ENCODE peak calls at places on chromosome 22, in eight cellular contexts. One of them, this sample, is unnamed.

GRCh38 chr22:39240841-39241631 is 3.7 kb downstream of the PDGFB start:
- DNase-seq in IMR-90: no peak
- DNase-seq in adrenal gland: peak
- DNase-seq in uterus: no peak
- DNase-seq in ovary: no peak
- DNase-seq in suprapubic skin: no peak
- DNase-seq in cardiac muscle cell: no peak
- DNase-seq in testis: no peak
- DNase-seq in this sample: no peak

GRCh38 chr22:26432619-26433311 is 3.7 kb downstream of the ASPHD2 start:
- DNase-seq in adrenal gland: no peak
- DNase-seq in testis: no peak
- DNase-seq in IMR-90: no peak
- DNase-seq in ovary: no peak
- DNase-seq in uterus: no peak
- DNase-seq in suprapubic skin: no peak
- DNase-seq in cardiac muscle cell: no peak
- DNase-seq in this sample: no peak

GRCh38 chr22:40175571-40176105 is 2.1 kb upstream of the TNRC6B start:
- DNase-seq in uterus: no peak
- DNase-seq in ovary: no peak
- DNase-seq in cardiac muscle cell: no peak
- DNase-seq in testis: no peak
- DNase-seq in IMR-90: no peak
- DNase-seq in adrenal gland: no peak
- DNase-seq in suprapubic skin: no peak
- DNase-seq in this sample: no peak

GRCh38 chr22:28976588-28976987 is 85.0 kb downstream of the C22orf31 start:
- DNase-seq in cardiac muscle cell: peak
- DNase-seq in suprapubic skin: no peak
- DNase-seq in uterus: no peak
- DNase-seq in adrenal gland: no peak
- DNase-seq in IMR-90: peak
- DNase-seq in testis: no peak
- DNase-seq in ovary: no peak
- DNase-seq in this sample: no peak

GRCh38 chr22:27800250-27801131 is 1.1 kb downstream of the MN1 start:
- DNase-seq in cardiac muscle cell: no peak
- DNase-seq in adrenal gland: no peak
- DNase-seq in uterus: no peak
- DNase-seq in testis: no peak
- DNase-seq in IMR-90: no peak
- DNase-seq in suprapubic skin: no peak
- DNase-seq in ovary: peak
- DNase-seq in this sample: no peak

GRCh38 chr22:41822289-41823057 is 10.4 kb upstream of the SREBF2 start:
- DNase-seq in cardiac muscle cell: peak
- DNase-seq in suprapubic skin: no peak
- DNase-seq in uterus: no peak
- DNase-seq in ovary: no peak
- DNase-seq in adrenal gland: no peak
- DNase-seq in testis: no peak
- DNase-seq in IMR-90: peak
- DNase-seq in this sample: no peak

GRCh38 chr22:22075382-22076163 is 93.0 kb upstream of the TOP3B start:
- DNase-seq in adrenal gland: no peak
- DNase-seq in testis: no peak
- DNase-seq in cardiac muscle cell: no peak
- DNase-seq in suprapubic skin: no peak
- DNase-seq in IMR-90: no peak
- DNase-seq in ovary: no peak
- DNase-seq in uterus: no peak
- DNase-seq in this sample: no peak

GRCh38 chr22:21778705-21779363 is 43.2 kb upstream of the YPEL1 start:
- DNase-seq in testis: peak
- DNase-seq in cardiac muscle cell: peak
- DNase-seq in suprapubic skin: no peak
- DNase-seq in ovary: no peak
- DNase-seq in adrenal gland: no peak
- DNase-seq in IMR-90: peak
- DNase-seq in uterus: no peak
- DNase-seq in this sample: no peak

GRCh38 chr22:40721266-40721665 is 42.0 kb downstream of the MCHR1 start:
- DNase-seq in testis: no peak
- DNase-seq in adrenal gland: peak
- DNase-seq in cardiac muscle cell: no peak
- DNase-seq in ovary: no peak
- DNase-seq in IMR-90: peak
- DNase-seq in suprapubic skin: no peak
- DNase-seq in uterus: no peak
- DNase-seq in this sample: no peak

GRCh38 chr22:44023404-44024287 is 456 bp upstream of the PARVB start:
- DNase-seq in suprapubic skin: no peak
- DNase-seq in uterus: peak
- DNase-seq in ovary: peak
- DNase-seq in adrenal gland: peak
- DNase-seq in IMR-90: peak
- DNase-seq in testis: peak
- DNase-seq in cardiac muscle cell: peak
- DNase-seq in this sample: no peak

GRCh38 chr22:21974058-21974649 is 8.4 kb downstream of the TOP3B start:
- DNase-seq in IMR-90: no peak
- DNase-seq in testis: no peak
- DNase-seq in suprapubic skin: no peak
- DNase-seq in uterus: no peak
- DNase-seq in cardiac muscle cell: no peak
- DNase-seq in ovary: no peak
- DNase-seq in adrenal gland: no peak
- DNase-seq in this sample: no peak

GRCh38 chr22:44885806-44886360 is 123.9 kb downstream of the PHF21B start:
- DNase-seq in cardiac muscle cell: no peak
- DNase-seq in ovary: no peak
- DNase-seq in suprapubic skin: peak
- DNase-seq in IMR-90: no peak
- DNase-seq in uterus: no peak
- DNase-seq in testis: no peak
- DNase-seq in adrenal gland: no peak
- DNase-seq in this sample: peak

GRCh38 chr22:46055851-46056168 is 78.8 kb upstream of the WNT7B start:
- DNase-seq in testis: no peak
- DNase-seq in ovary: no peak
- DNase-seq in IMR-90: no peak
- DNase-seq in suprapubic skin: no peak
- DNase-seq in cardiac muscle cell: no peak
- DNase-seq in uterus: no peak
- DNase-seq in adrenal gland: no peak
- DNase-seq in this sample: no peak

GRCh38 chr22:46056169-46057041 is 79.4 kb upstream of the WNT7B start:
- DNase-seq in uterus: peak
- DNase-seq in suprapubic skin: peak
- DNase-seq in testis: peak
- DNase-seq in ovary: peak
- DNase-seq in IMR-90: no peak
- DNase-seq in adrenal gland: peak
- DNase-seq in cardiac muscle cell: no peak
- DNase-seq in this sample: peak

GRCh38 chr22:46057762-46058420 is 80.9 kb upstream of the WNT7B start:
- DNase-seq in suprapubic skin: peak
- DNase-seq in adrenal gland: peak
- DNase-seq in ovary: peak
- DNase-seq in cardiac muscle cell: peak
- DNase-seq in uterus: peak
- DNase-seq in testis: peak
- DNase-seq in IMR-90: no peak
- DNase-seq in this sample: peak

GRCh38 chr22:46058591-46059519 is 81.9 kb upstream of the WNT7B start:
- DNase-seq in adrenal gland: no peak
- DNase-seq in cardiac muscle cell: no peak
- DNase-seq in suprapubic skin: peak
- DNase-seq in ovary: peak
- DNase-seq in testis: peak
- DNase-seq in IMR-90: no peak
- DNase-seq in uterus: peak
- DNase-seq in this sample: peak

GRCh38 chr22:46057206-46057605 is 80.2 kb upstream of the WNT7B start:
- DNase-seq in IMR-90: no peak
- DNase-seq in cardiac muscle cell: no peak
- DNase-seq in suprapubic skin: peak
- DNase-seq in adrenal gland: no peak
- DNase-seq in ovary: peak
- DNase-seq in testis: peak
- DNase-seq in uterus: peak
- DNase-seq in this sample: peak
- H3K27ac ChIP-seq in IMR-90: no peak
- H3K27ac ChIP-seq in cardiac muscle cell: no peak
- H3K27ac ChIP-seq in suprapubic skin: peak
- H3K27ac ChIP-seq in adrenal gland: peak
- H3K27ac ChIP-seq in ovary: peak
- H3K27ac ChIP-seq in testis: peak
- H3K27ac ChIP-seq in uterus: peak
- H3K27ac ChIP-seq in this sample: peak

GRCh38 chr22:38162881-38163843 is 18.5 kb downstream of the PLA2G6 start:
- DNase-seq in suprapubic skin: no peak
- DNase-seq in cardiac muscle cell: no peak
- DNase-seq in IMR-90: no peak
- DNase-seq in adrenal gland: no peak
- DNase-seq in ovary: no peak
- DNase-seq in testis: peak
- DNase-seq in uterus: no peak
- DNase-seq in this sample: peak

GRCh38 chr22:38163844-38164577 is 17.6 kb downstream of the PLA2G6 start:
- DNase-seq in suprapubic skin: no peak
- DNase-seq in ovary: no peak
- DNase-seq in adrenal gland: no peak
- DNase-seq in testis: peak
- DNase-seq in uterus: no peak
- DNase-seq in cardiac muscle cell: no peak
- DNase-seq in IMR-90: no peak
- DNase-seq in this sample: peak

GRCh38 chr22:38167988-38168407 is 13.6 kb downstream of the PLA2G6 start:
- DNase-seq in testis: peak
- DNase-seq in ovary: no peak
- DNase-seq in IMR-90: no peak
- DNase-seq in adrenal gland: no peak
- DNase-seq in uterus: no peak
- DNase-seq in cardiac muscle cell: peak
- DNase-seq in suprapubic skin: no peak
- DNase-seq in this sample: peak

GRCh38 chr22:38165929-38166593 is 15.6 kb downstream of the PLA2G6 start:
- DNase-seq in adrenal gland: no peak
- DNase-seq in ovary: no peak
- DNase-seq in IMR-90: no peak
- DNase-seq in testis: no peak
- DNase-seq in uterus: no peak
- DNase-seq in cardiac muscle cell: no peak
- DNase-seq in suprapubic skin: no peak
- DNase-seq in this sample: peak

DNA sequence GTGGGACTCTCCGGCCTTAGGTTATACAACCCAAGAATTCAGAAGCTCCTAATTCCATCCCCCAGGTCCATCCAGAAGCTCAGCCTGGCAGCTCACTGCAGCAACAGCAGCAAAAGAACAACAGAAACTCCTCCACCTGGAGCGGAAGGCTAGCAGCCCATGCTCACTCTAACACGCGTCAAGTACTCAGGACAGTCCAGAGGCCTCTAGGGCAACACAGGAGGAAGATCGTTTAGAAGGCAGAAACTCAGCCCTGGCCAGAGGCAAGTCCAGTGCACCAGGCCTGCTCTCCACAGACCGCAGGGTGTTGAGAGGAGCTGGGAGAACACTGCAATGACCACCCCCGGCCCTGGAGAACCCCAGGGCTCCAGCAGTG is 17.1 kb downstream of the PLA2G6 start:
- DNase-seq in cardiac muscle cell: no peak
- DNase-seq in testis: no peak
- DNase-seq in ovary: no peak
- DNase-seq in adrenal gland: no peak
- DNase-seq in uterus: no peak
- DNase-seq in suprapubic skin: no peak
- DNase-seq in IMR-90: no peak
- DNase-seq in this sample: no peak
- H3K27ac ChIP-seq in cardiac muscle cell: peak
- H3K27ac ChIP-seq in testis: peak
- H3K27ac ChIP-seq in ovary: no peak
- H3K27ac ChIP-seq in adrenal gland: peak
- H3K27ac ChIP-seq in uterus: no peak
- H3K27ac ChIP-seq in suprapubic skin: no peak
- H3K27ac ChIP-seq in IMR-90: no peak
- H3K27ac ChIP-seq in this sample: no peak

DNA sequence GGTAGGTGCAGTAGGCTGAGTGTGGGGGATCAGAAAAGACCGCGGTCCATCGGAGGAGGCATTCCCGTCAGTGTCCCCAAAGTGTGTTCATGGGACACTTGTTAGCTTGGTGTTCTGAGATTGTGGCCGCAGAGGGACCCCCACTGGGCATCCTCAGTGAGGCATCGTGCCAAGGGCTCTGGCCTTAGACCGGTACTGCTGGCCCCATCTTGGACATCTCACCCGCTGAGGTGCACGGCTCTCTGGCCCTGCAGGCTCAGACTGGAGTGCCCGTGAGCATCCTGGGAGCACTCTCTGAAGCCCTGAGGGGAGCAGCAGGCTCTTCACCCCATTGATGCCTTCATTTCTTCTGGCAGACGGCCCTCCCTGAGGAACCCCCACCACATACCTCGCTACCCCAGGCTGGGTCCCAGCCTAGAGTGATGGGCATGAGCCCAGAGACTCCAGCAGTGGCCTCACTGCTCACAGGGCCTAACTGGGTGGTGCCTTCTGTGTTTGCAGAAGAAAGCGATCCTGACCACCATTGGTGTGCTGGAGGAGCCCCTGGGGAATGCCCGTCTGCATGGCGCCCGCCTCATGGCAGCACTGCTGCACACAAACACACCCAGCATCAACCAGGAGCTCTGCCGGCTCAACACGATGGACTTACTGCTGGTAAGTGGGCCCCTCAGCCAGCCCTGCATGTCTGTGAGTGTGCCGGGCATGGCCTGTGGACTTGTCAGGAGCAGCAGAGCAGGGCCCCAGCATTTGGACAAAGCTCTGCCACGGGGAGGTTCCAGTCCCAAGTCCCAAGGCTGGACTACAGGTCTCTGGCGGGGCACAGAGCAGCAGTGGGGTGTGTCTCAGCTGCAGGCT is 51.6 kb downstream of the SBF1 start:
- DNase-seq in uterus: no peak
- DNase-seq in suprapubic skin: no peak
- DNase-seq in cardiac muscle cell: no peak
- DNase-seq in testis: no peak
- DNase-seq in adrenal gland: no peak
- DNase-seq in IMR-90: no peak
- DNase-seq in ovary: peak
- DNase-seq in this sample: no peak
- H3K27ac ChIP-seq in uterus: no peak
- H3K27ac ChIP-seq in suprapubic skin: no peak
- H3K27ac ChIP-seq in cardiac muscle cell: no peak
- H3K27ac ChIP-seq in testis: no peak
- H3K27ac ChIP-seq in adrenal gland: no peak
- H3K27ac ChIP-seq in IMR-90: no peak
- H3K27ac ChIP-seq in ovary: no peak
- H3K27ac ChIP-seq in this sample: no peak

GRCh38 chr22:35580351-35581022 is 36.6 kb downstream of the MB start:
- DNase-seq in cardiac muscle cell: no peak
- DNase-seq in IMR-90: no peak
- DNase-seq in adrenal gland: no peak
- DNase-seq in testis: no peak
- DNase-seq in uterus: no peak
- DNase-seq in suprapubic skin: no peak
- DNase-seq in ovary: no peak
- DNase-seq in this sample: no peak
- H3K27ac ChIP-seq in cardiac muscle cell: no peak
- H3K27ac ChIP-seq in IMR-90: no peak
- H3K27ac ChIP-seq in adrenal gland: no peak
- H3K27ac ChIP-seq in testis: no peak
- H3K27ac ChIP-seq in uterus: no peak
- H3K27ac ChIP-seq in suprapubic skin: no peak
- H3K27ac ChIP-seq in ovary: no peak
- H3K27ac ChIP-seq in this sample: no peak